ENCODE peak calls at places on chromosome 22, in eight cellular contexts. G, N, T, A, U, D, M and L are unnamed samples.

GRCh38 chr22:25651332-25651731 is 86.9 kb downstream of the GRK3 start:
- DNase-seq in A (no peak), G (no peak), U (no peak), T (no peak), M (no peak), N (no peak), D (peak; percentile 8), L (no peak)

GRCh38 chr22:23716811-23717801 is 26.3 kb downstream of the RGL4 start:
- DNase-seq in G (peak; percentile 93), D (peak; percentile 89), T (peak; percentile 91), N (peak; percentile 93), A (peak; percentile 84), M (peak; percentile 40), U (peak; percentile 78), L (peak; percentile 67)

GRCh38 chr22:45090364-45090960 is 73.3 kb upstream of the NUP50 start:
- DNase-seq in A (no peak), D (no peak), M (no peak), U (no peak), G (no peak), N (no peak), T (no peak), L (no peak)

GRCh38 chr22:50205781-50206569 is 5.2 kb downstream of the SELENOO start:
- DNase-seq in M (no peak), T (no peak), N (no peak), D (no peak), U (no peak), G (no peak), A (no peak), L (no peak)

GRCh38 chr22:22092101-22092500 is 109.5 kb upstream of the TOP3B start:
- DNase-seq in N (no peak), M (no peak), A (no peak), G (no peak), D (no peak), T (no peak), U (no peak), L (no peak)

GRCh38 chr22:47009304-47010101 is 247.1 kb downstream of the TBC1D22A start:
- DNase-seq in A (no peak), T (no peak), U (no peak), G (peak; percentile 52), D (no peak), N (no peak), M (no peak), L (no peak)

GRCh38 chr22:36860821-36861659 is at the start of gene NCF4:
- DNase-seq in N (peak; percentile 87), M (no peak), A (peak; percentile 78), T (peak; percentile 69), U (no peak), D (peak; percentile 91), G (peak; percentile 87), L (no peak)

GRCh38 chr22:23856721-23857605 is 712 bp upstream of the SLC2A11 start:
- DNase-seq in M (no peak), T (peak; percentile 68), A (peak; percentile 74), G (peak; percentile 81), N (no peak), U (no peak), D (no peak), L (no peak)

GRCh38 chr22:27715078-27715477 is 86.5 kb downstream of the MN1 start:
- DNase-seq in U (no peak), D (no peak), G (no peak), N (no peak), M (no peak), T (no peak), A (no peak), L (no peak)

GRCh38 chr22:23103199-23103954 is 33.1 kb downstream of the GNAZ start:
- DNase-seq in N (no peak), M (no peak), U (no peak), D (no peak), T (no peak), G (no peak), A (no peak), L (no peak)

GRCh38 chr22:32204211-32204855 is 540 bp downstream of the RFPL2 start:
- DNase-seq in G (no peak), T (no peak), U (no peak), M (no peak), N (peak; percentile 48), D (no peak), A (no peak), L (no peak)

GRCh38 chr22:32996702-32997101 is 61.5 kb downstream of the SYN3 start:
- DNase-seq in M (no peak), A (no peak), T (peak; percentile 86), N (no peak), D (no peak), G (peak; percentile 88), U (no peak), L (no peak)

GRCh38 chr22:43848366-43849171 is 13.7 kb downstream of the SULT4A1 start:
- DNase-seq in N (no peak), T (peak; percentile 57), G (peak; percentile 43), D (no peak), U (no peak), M (no peak), A (no peak), L (no peak)

GRCh38 chr22:20563941-20564371 is 56.5 kb downstream of the MED15 start:
- DNase-seq in N (no peak), G (peak; percentile 1), M (no peak), U (no peak), T (no peak), A (no peak), D (no peak), L (no peak)

GRCh38 chr22:32079110-32080089 is 36.3 kb downstream of the SLC5A1 start:
- DNase-seq in U (no peak), G (no peak), D (no peak), N (no peak), T (no peak), M (peak; percentile 11), A (no peak), L (no peak)

GRCh38 chr22:27151407-27151806 is 494.0 kb downstream of the MIAT start:
- DNase-seq in A (no peak), T (no peak), N (no peak), D (no peak), U (no peak), M (no peak), G (no peak), L (no peak)

GRCh38 chr22:38870312-38870741 is 1.7 kb downstream of the CBX6 start:
- DNase-seq in A (peak; percentile 82), U (peak; percentile 79), G (peak; percentile 94), D (peak; percentile 78), T (peak; percentile 94), M (peak; percentile 74), N (peak; percentile 87), L (peak; percentile 49)

GRCh38 chr22:39623603-39624500 is 53.3 kb downstream of the CACNA1I start:
- DNase-seq in M (no peak), T (no peak), U (no peak), G (no peak), D (no peak), N (no peak), A (no peak), L (no peak)

GRCh38 chr22:46867106-46867505 is 104.7 kb downstream of the TBC1D22A start:
- DNase-seq in D (no peak), G (no peak), A (no peak), U (no peak), N (no peak), M (no peak), T (no peak), L (no peak)